ENCODE peak calls at places on chromosomes 13 and 19, in five cellular contexts. One of them, this sample, is unnamed.

GRCh38 chr13:80341771-80342271 is 895 bp upstream of the SPRY2 start:
- DNase-seq in substantia nigra: peak; percentile 51
- DNase-seq in Calu3: peak; percentile 6
- DNase-seq in PC-3: peak; percentile 41
- DNase-seq in fibroblast of lung: peak; percentile 62
- DNase-seq in this sample: peak; percentile 60

GRCh38 chr13:112244061-112244460 is 132.1 kb upstream of the SPACA7 start:
- DNase-seq in substantia nigra: no peak
- DNase-seq in Calu3: no peak
- DNase-seq in PC-3: no peak
- DNase-seq in fibroblast of lung: no peak
- DNase-seq in this sample: no peak

GRCh38 chr13:99796175-99796819 is 175.3 kb downstream of the ZIC5 start:
- DNase-seq in substantia nigra: no peak
- DNase-seq in Calu3: peak; percentile 0
- DNase-seq in PC-3: peak; percentile 56
- DNase-seq in fibroblast of lung: peak; percentile 51
- DNase-seq in this sample: peak; percentile 65

GRCh38 chr13:110683203-110683883 is 22.6 kb downstream of the CARS2 start:
- DNase-seq in substantia nigra: no peak
- DNase-seq in Calu3: no peak
- DNase-seq in PC-3: peak; percentile 19
- DNase-seq in fibroblast of lung: peak; percentile 19
- DNase-seq in this sample: peak; percentile 44

GRCh38 chr13:112761701-112762689 is 72.2 kb downstream of the ATP11A start:
- DNase-seq in substantia nigra: no peak
- DNase-seq in Calu3: no peak
- DNase-seq in PC-3: no peak
- DNase-seq in fibroblast of lung: peak; percentile 34
- DNase-seq in this sample: no peak

GRCh38 chr19:597406-598315 is 8.0 kb downstream of the HCN2 start:
- DNase-seq in substantia nigra: no peak
- DNase-seq in Calu3: no peak
- DNase-seq in PC-3: no peak
- DNase-seq in fibroblast of lung: no peak
- DNase-seq in this sample: no peak

GRCh38 chr13:50713849-50714248 is 129.6 kb downstream of the DLEU7 start:
- DNase-seq in substantia nigra: no peak
- DNase-seq in Calu3: no peak
- DNase-seq in PC-3: peak; percentile 31
- DNase-seq in fibroblast of lung: peak; percentile 73
- DNase-seq in this sample: peak; percentile 45

GRCh38 chr13:100636004-100636403 is 38.6 kb downstream of the TMTC4 start:
- DNase-seq in substantia nigra: no peak
- DNase-seq in Calu3: no peak
- DNase-seq in PC-3: no peak
- DNase-seq in fibroblast of lung: no peak
- DNase-seq in this sample: no peak

GRCh38 chr19:17751103-17751911 is at the start of gene FCHO1:
- DNase-seq in substantia nigra: peak; percentile 56
- DNase-seq in Calu3: no peak
- DNase-seq in PC-3: no peak
- DNase-seq in fibroblast of lung: no peak
- DNase-seq in this sample: no peak

GRCh38 chr13:44713793-44714469 is 137.8 kb upstream of the TSC22D1 start:
- DNase-seq in substantia nigra: no peak
- DNase-seq in Calu3: peak; percentile 43
- DNase-seq in PC-3: peak; percentile 92
- DNase-seq in fibroblast of lung: peak; percentile 84
- DNase-seq in this sample: peak; percentile 95

This sample was measured in ACHN.